ENCODE peak calls at places on chromosome 10, in eight cellular contexts. B, H, R, V, U, L, M and X are unnamed samples.

GRCh38 chr10:35555962-35556930 is 48.9 kb upstream of the GJD4 start:
- DNase-seq in B (no peak), V (no peak), L (peak; percentile 25), U (no peak), R (no peak), M (no peak), H (peak; percentile 10), X (peak; percentile 83)

GRCh38 chr10:11936389-11937152 is 106.0 kb downstream of the UPF2 start:
- DNase-seq in U (no peak), B (no peak), H (no peak), V (no peak), M (no peak), L (no peak), R (no peak), X (no peak)

GRCh38 chr10:126199221-126199998 is 188.9 kb downstream of the ADAM12 start:
- DNase-seq in L (peak; percentile 93), M (no peak), B (peak; percentile 100), H (no peak), R (peak; percentile 75), V (peak; percentile 85), U (no peak), X (peak; percentile 100)

GRCh38 chr10:73228247-73228646 is 18.8 kb downstream of the DNAJC9 start:
- DNase-seq in M (no peak), U (no peak), H (no peak), L (no peak), V (no peak), R (no peak), B (peak; percentile 58), X (peak; percentile 47)

GRCh38 chr10:115945696-115946445 is 327.1 kb downstream of the GFRA1 start:
- DNase-seq in M (no peak), H (no peak), R (no peak), L (no peak), U (no peak), V (no peak), B (no peak), X (peak; percentile 40)

GRCh38 chr10:60883187-60883586 is 60.8 kb downstream of the RHOBTB1 start:
- DNase-seq in V (peak; percentile 21), M (peak; percentile 18), L (peak; percentile 37), U (peak; percentile 13), B (peak; percentile 24), R (no peak), H (peak; percentile 19), X (peak; percentile 33)

GRCh38 chr10:31490858-31491504 is 172.0 kb downstream of the ZEB1 start:
- DNase-seq in V (no peak), M (peak; percentile 17), U (peak; percentile 49), R (no peak), H (peak; percentile 29), L (peak; percentile 71), B (peak; percentile 52), X (peak; percentile 79)

GRCh38 chr10:107616463-107617131 is 452.1 kb upstream of the SORCS1 start:
- DNase-seq in L (peak; percentile 91), H (peak; percentile 87), R (no peak), B (peak; percentile 26), M (no peak), V (no peak), U (no peak), X (peak; percentile 21)

GRCh38 chr10:54799491-54799890 is 1.5 kb downstream of the PCDH15 start:
- DNase-seq in L (no peak), M (no peak), U (no peak), H (no peak), R (no peak), V (no peak), B (no peak), X (no peak)

GRCh38 chr10:13707156-13707881 is 120.6 kb downstream of the PRPF18 start:
- DNase-seq in H (peak; percentile 80), M (peak; percentile 72), V (peak; percentile 61), R (peak; percentile 51), B (peak; percentile 95), U (peak; percentile 65), L (peak; percentile 80), X (peak; percentile 95)

GRCh38 chr10:52316500-52316899 is 2.4 kb downstream of the DKK1 start:
- DNase-seq in B (no peak), L (no peak), M (no peak), V (no peak), U (no peak), R (no peak), H (no peak), X (no peak)

GRCh38 chr10:52314822-52315552 is 906 bp downstream of the DKK1 start:
- DNase-seq in L (peak; percentile 81), V (peak; percentile 13), R (peak; percentile 41), U (no peak), M (no peak), H (peak; percentile 39), B (peak; percentile 41), X (peak; percentile 42)

GRCh38 chr10:52318136-52318810 is 4.2 kb downstream of the DKK1 start:
- DNase-seq in B (peak; percentile 68), L (peak; percentile 48), M (no peak), U (no peak), R (no peak), V (no peak), H (peak; percentile 31), X (peak; percentile 45)

GRCh38 chr10:52314007-52314821 is at the start of gene DKK1:
- DNase-seq in M (peak; percentile 56), B (peak; percentile 76), U (no peak), V (peak; percentile 93), L (peak; percentile 92), H (peak; percentile 87), R (peak; percentile 84), X (peak; percentile 79)

DNA sequence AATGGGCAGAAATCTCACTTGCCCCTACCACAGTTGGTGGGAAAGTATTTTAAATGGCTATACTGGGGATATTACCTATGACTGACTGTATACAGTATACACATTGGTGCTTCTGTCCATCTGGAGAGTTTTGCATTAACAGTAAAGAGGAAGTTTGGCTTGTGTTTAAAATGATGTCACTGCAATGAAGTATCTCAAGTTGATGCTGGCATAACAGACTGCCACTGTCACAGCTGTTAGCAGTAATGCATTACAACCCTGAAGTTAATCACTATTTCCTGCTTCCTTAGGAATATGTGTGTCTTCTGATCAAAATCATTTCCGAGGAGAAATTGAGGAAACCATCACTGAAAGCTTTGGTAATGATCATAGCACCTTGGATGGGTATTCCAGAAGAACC is 1.9 kb downstream of the DKK1 start:
- DNase-seq in U (no peak), L (peak; percentile 58), B (peak; percentile 56), M (no peak), R (no peak), V (no peak), H (no peak), X (peak; percentile 36)
- H3K4me3 ChIP-seq in U (no peak overlapping the region), L (peak overlapping the region; percentile 92), B (peak overlapping the region; percentile 81), M (no peak overlapping the region), R (peak overlapping the region; percentile 81), V (peak overlapping the region; percentile 83), H (peak overlapping the region; percentile 99), X (peak overlapping the region; percentile 97)

DNA sequence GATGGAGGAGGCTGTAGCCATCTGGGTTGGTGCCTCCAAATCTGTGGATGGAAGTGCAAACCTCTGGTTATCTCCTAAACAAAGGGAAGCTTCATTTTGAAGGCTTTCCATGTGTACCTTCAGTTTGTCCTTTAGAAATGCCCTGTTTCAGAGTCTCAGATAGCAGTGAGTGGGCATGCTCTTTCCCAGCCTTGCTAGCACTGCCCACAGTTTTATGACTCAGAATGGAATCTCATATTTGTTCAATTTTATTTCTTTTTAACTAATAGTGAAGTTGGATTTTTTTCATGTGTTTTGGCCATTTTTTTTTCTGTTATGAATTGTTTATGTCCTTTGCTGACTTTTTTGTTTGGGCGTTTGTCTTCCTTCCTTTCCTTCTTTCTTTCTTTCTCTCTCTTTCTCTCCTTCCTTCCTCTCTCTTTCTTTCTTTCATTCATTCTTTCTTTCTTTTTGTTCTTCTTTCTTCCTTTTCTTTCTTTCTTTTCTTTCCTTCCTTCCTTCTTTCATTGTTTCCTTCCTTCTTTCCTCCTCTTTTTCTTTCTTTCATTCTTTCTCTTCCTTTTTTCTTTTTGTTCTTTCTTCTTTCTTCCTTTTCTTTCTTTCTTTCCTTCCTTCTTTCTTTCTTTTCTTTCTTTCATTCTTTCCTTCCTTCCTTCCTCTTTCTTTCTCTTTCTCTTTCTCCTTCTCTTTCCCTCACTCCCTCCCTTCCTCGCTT is 25.6 kb downstream of the PRF1 start:
- DNase-seq in U (no peak), V (no peak), R (no peak), B (peak; percentile 27), M (no peak), H (peak; percentile 40), L (peak; percentile 71), X (peak; percentile 54)
- H3K4me2 ChIP-seq in U (peak overlapping the region; percentile 57), V (no peak overlapping the region), R (peak overlapping the region; percentile 20), B (no peak overlapping the region), M (no peak overlapping the region), H (peak overlapping the region; percentile 29), L (no peak overlapping the region), X (no peak overlapping the region)

GRCh38 chr10:34094146-34094696 is 720.9 kb downstream of the PARD3 start:
- DNase-seq in H (no peak), U (no peak), M (no peak), L (no peak), R (no peak), V (no peak), B (no peak), X (no peak)

GRCh38 chr10:34097682-34098081 is 717.4 kb downstream of the PARD3 start:
- DNase-seq in V (no peak), R (no peak), M (no peak), B (no peak), L (no peak), U (no peak), H (no peak), X (peak; percentile 37)

GRCh38 chr10:34091796-34092195 is 723.3 kb downstream of the PARD3 start:
- DNase-seq in R (no peak), U (no peak), M (no peak), L (peak; percentile 25), B (no peak), H (no peak), V (no peak), X (no peak)

GRCh38 chr10:34092891-34093290 is 722.2 kb downstream of the PARD3 start:
- DNase-seq in L (peak; percentile 68), B (peak; percentile 52), R (no peak), U (no peak), M (no peak), V (no peak), H (peak; percentile 24), X (peak; percentile 31)

DNA sequence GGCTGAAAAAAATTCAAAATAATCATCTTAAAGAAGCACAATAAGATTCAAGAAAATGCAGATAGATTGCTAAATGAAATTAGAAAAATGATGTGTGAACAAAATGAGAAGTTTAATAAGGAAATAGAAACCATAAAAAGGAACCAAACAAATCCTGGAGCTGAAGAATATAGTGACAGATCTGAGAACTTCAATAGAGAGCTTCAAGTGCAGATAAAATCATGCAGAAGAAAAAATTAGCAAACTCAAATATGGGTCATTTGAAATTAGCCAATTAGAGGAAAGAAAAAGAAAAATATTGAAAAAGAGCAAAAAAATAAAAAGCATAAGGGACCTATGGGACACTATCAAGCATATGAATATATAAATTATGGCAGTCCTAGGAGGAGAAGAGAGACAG is 720.1 kb downstream of the PARD3 start:
- DNase-seq in L (no peak), H (no peak), M (no peak), B (no peak), U (no peak), V (no peak), R (no peak), X (no peak)
- H3K4me1 ChIP-seq in L (peaks cover 13% of the 10 kb centered on the region), H (no peaks in the 10 kb centered on the region), M (no peaks in the 10 kb centered on the region), B (peaks cover 2% of the 10 kb centered on the region), U (no peaks in the 10 kb centered on the region), V (no peaks in the 10 kb centered on the region), R (no peaks in the 10 kb centered on the region), X (no peaks in the 10 kb centered on the region)

DNA sequence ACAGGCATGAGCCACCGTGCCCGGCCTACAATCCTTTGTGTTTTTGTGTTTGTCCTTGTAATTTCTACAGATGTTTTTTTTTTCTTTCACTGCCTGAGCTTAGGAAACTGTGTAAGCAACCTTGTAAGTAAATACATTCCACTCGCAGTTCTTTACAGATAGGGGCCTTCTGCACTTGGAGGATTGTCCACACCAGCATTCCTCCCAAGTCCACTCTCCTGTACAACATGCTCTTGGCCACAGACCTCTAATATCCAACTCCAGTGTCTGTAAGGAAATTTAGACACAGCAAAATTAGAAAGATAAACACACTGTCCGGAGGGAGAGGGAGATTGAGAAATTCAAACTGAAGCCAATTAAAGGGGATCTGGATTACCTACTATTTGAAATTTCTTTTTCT is 9.5 kb downstream of the MXI1 start:
- DNase-seq in H (no peak), M (no peak), L (no peak), V (no peak), B (no peak), R (no peak), U (no peak), X (no peak)
- H3K4me3 ChIP-seq in H (no peak overlapping the region), M (no peak overlapping the region), L (no peak overlapping the region), V (no peak overlapping the region), B (no peak overlapping the region), R (no peak overlapping the region), U (no peak overlapping the region), X (no peak overlapping the region)